ENCODE peak calls at places on chromosomes 4 and X, in ten cellular contexts. J is substantia nigra; E is C1 segment of cervical spinal cord; L is fibroblast of lung; U is NCI-H1436; C is caudate nucleus; T is activated T-cell treated with anti-CD3 and anti-CD28 coated beads, Interleukin-2, amount 50 U/mL, for 72 hours; D is tibial nerve; H is NCI-H226; F is stimulated activated effector memory CD8-positive, alpha-beta T cell treated with anti-CD3 and anti-CD28 coated beads, Interleukin-12 subunit alpha, Interleukin-12 subunit beta, amount 100 ng/mL, for 72 hours. Y is an unnamed sample.

GRCh38 chr4:27048350-27049100 is 187.9 kb downstream of the STIM2 start:
- DNase-seq in J (no peak), E (no peak), L (peak), U (peak), C (no peak), T (no peak), D (no peak), H (no peak), F (no peak), Y (peak)

GRCh38 chr4:99457270-99457669 is 22.1 kb upstream of the ADH7 start:
- DNase-seq in J (no peak), E (no peak), L (peak), U (no peak), C (no peak), T (no peak), D (no peak), H (no peak), F (no peak), Y (no peak)

GRCh38 chr4:137156054-137156453 is 376.2 kb downstream of the PCDH18 start:
- DNase-seq in J (no peak), E (no peak), L (peak), U (no peak), C (no peak), T (no peak), D (no peak), H (peak), F (no peak), Y (peak)

GRCh38 chr4:1042352-1043025 is 31.1 kb downstream of the FGFRL1 start:
- DNase-seq in J (no peak), E (no peak), L (no peak), U (no peak), C (no peak), T (no peak), D (no peak), H (no peak), F (no peak), Y (no peak)

GRCh38 chrX:12137982-12138365 is 299 bp upstream of the FRMPD4 start:
- DNase-seq in J (no peak), E (no peak), L (no peak), U (no peak), C (no peak), T (no peak), D (no peak), H (no peak), F (no peak), Y (peak)

GRCh38 chrX:105752334-105752733 is 70.0 kb upstream of the NRK start:
- DNase-seq in J (no peak), E (no peak), L (no peak), U (peak), C (no peak), T (no peak), D (no peak), H (no peak), F (no peak), Y (no peak)

GRCh38 chr4:37225778-37226177 is 18.8 kb upstream of the NWD2 start:
- DNase-seq in J (no peak), E (no peak), L (no peak), U (no peak), C (no peak), T (no peak), D (no peak), H (no peak), F (no peak), Y (no peak)

GRCh38 chrX:21963226-21963625 is 22.7 kb downstream of the SMS start:
- DNase-seq in J (no peak), E (no peak), L (no peak), U (no peak), C (no peak), T (no peak), D (no peak), H (no peak), F (no peak), Y (no peak)

GRCh38 chr4:99722006-99722405 is 64.4 kb upstream of the C4orf54 start:
- DNase-seq in J (no peak), E (no peak), L (no peak), U (no peak), C (no peak), T (no peak), D (no peak), H (no peak), F (no peak), Y (no peak)

GRCh38 chr4:154205471-154205870 is 286.1 kb downstream of the DCHS2 start:
- DNase-seq in J (no peak), E (no peak), L (no peak), U (no peak), C (no peak), T (no peak), D (no peak), H (peak), F (no peak), Y (peak)

GRCh38 chr4:99679204-99679603 is 21.6 kb upstream of the C4orf54 start:
- DNase-seq in J (no peak), E (peak), L (peak), U (no peak), C (no peak), T (no peak), D (no peak), H (no peak), F (no peak), Y (no peak)

GRCh38 chr4:2929469-2929868 is 33.7 kb downstream of the NOP14 start:
- DNase-seq in J (no peak), E (no peak), L (no peak), U (no peak), C (no peak), T (no peak), D (no peak), H (no peak), F (no peak), Y (no peak)

GRCh38 chr4:80171251-80171650 is 26.1 kb upstream of the PRDM8 start:
- DNase-seq in J (no peak), E (no peak), L (no peak), U (no peak), C (no peak), T (no peak), D (no peak), H (peak), F (no peak), Y (peak)

GRCh38 chr4:1043658-1044468 is 32.4 kb downstream of the FGFRL1 start:
- DNase-seq in J (peak), E (no peak), L (peak), U (no peak), C (no peak), T (peak), D (peak), H (peak), F (no peak), Y (peak)

GRCh38 chr4:55329012-55329411 is 17.0 kb upstream of the SRD5A3 start:
- DNase-seq in J (no peak), E (no peak), L (no peak), U (no peak), C (no peak), T (no peak), D (no peak), H (no peak), F (no peak), Y (no peak)

GRCh38 chr4:187992971-187993370 is 2.6 kb upstream of the ZFP42 start:
- DNase-seq in J (no peak), E (no peak), L (no peak), U (no peak), C (no peak), T (no peak), D (no peak), H (no peak), F (no peak), Y (no peak)

GRCh38 chr4:148800943-148801342 is 358.7 kb upstream of the NR3C2 start:
- DNase-seq in J (no peak), E (no peak), L (no peak), U (no peak), C (no peak), T (no peak), D (peak), H (no peak), F (no peak), Y (peak)

GRCh38 chr4:18458465-18458864 is 436.9 kb upstream of the LCORL start:
- DNase-seq in J (no peak), E (no peak), L (no peak), U (no peak), C (no peak), T (no peak), D (no peak), H (no peak), F (no peak), Y (no peak)

GRCh38 chr4:85000343-85000742 is 33.9 kb upstream of the WDFY3 start:
- DNase-seq in J (no peak), E (no peak), L (no peak), U (no peak), C (no peak), T (no peak), D (no peak), H (no peak), F (no peak), Y (no peak)

GRCh38 chrX:153863251-153863991 is 22.6 kb downstream of the L1CAM start:
- DNase-seq in J (no peak), E (no peak), L (no peak), U (no peak), C (no peak), T (no peak), D (no peak), H (no peak), F (no peak), Y (no peak)

GRCh38 chr4:186910385-186910784 is 186.7 kb upstream of the FAT1 start:
- DNase-seq in J (no peak), E (no peak), L (no peak), U (no peak), C (no peak), T (no peak), D (no peak), H (no peak), F (no peak), Y (no peak)

GRCh38 chr4:122536001-122536400 is 79.5 kb upstream of the IL2 start:
- DNase-seq in J (no peak), E (no peak), L (no peak), U (no peak), C (no peak), T (no peak), D (no peak), H (peak), F (no peak), Y (peak)